ENCODE peak calls at places on chromosomes 5 and 9, in five cellular contexts. E is brain microvascular endothelial cell, U is GM12865, T is mucosa of descending colon, O is AG10803. B is an unnamed sample.

GRCh38 chr5:180771839-180772238 is 30.8 kb downstream of the MGAT1 start:
- DNase-seq in E (no peak), U (no peak), T (no peak), O (no peak), B (no peak)

GRCh38 chr5:143594913-143595818 is 191.7 kb upstream of the NR3C1 start:
- DNase-seq in O (no peak), U (peak), E (no peak), T (no peak), B (peak)

GRCh38 chr9:4558599-4558998 is 68.3 kb downstream of the SLC1A1 start:
- DNase-seq in O (no peak), E (no peak), U (no peak), T (no peak), B (no peak)

GRCh38 chr9:136947955-136948510 is 3.0 kb downstream of the C8G start:
- DNase-seq in T (peak), O (peak), U (peak), E (no peak), B (peak)

GRCh38 chr5:134534726-134535110 is 9.2 kb downstream of the JADE2 start:
- DNase-seq in T (no peak), E (no peak), U (no peak), O (no peak), B (no peak)

GRCh38 chr9:2576631-2577030 is 45.0 kb upstream of the VLDLR start:
- DNase-seq in U (no peak), O (no peak), E (no peak), T (no peak), B (no peak)

GRCh38 chr9:109590945-109591344 is 92.8 kb upstream of the PTPN3 start:
- DNase-seq in T (no peak), E (no peak), O (no peak), U (no peak), B (no peak)

GRCh38 chr9:132651259-132651658 is 18.5 kb downstream of the DDX31 start:
- DNase-seq in O (peak), E (peak), T (no peak), U (peak), B (peak)

GRCh38 chr5:167785106-167785505 is 506.3 kb upstream of the WWC1 start:
- DNase-seq in E (no peak), O (no peak), T (no peak), U (no peak), B (no peak)

GRCh38 chr5:147892696-147893296 is 13.5 kb downstream of the C5orf46 start:
- DNase-seq in E (no peak), O (no peak), T (peak), U (no peak), B (no peak)

GRCh38 chr5:118968406-118968911 is 19.9 kb downstream of the DTWD2 start:
- DNase-seq in U (no peak), T (no peak), O (no peak), E (no peak), B (no peak)

GRCh38 chr5:36392818-36393217 is 91.1 kb upstream of the RANBP3L start:
- DNase-seq in U (no peak), T (no peak), E (no peak), O (peak), B (peak)

GRCh38 chr9:126802343-126803059 is 2.3 kb upstream of the ZBTB43 start:
- DNase-seq in U (no peak), T (no peak), O (no peak), E (no peak), B (no peak)

GRCh38 chr5:154141686-154142300 is 48.7 kb upstream of the GALNT10 start:
- DNase-seq in O (no peak), E (no peak), T (no peak), U (no peak), B (no peak)

GRCh38 chr5:17216974-17217325 is 481 bp upstream of the BASP1 start:
- DNase-seq in E (peak), U (no peak), O (peak), T (peak), B (peak)

GRCh38 chr9:129185991-129186390 is 7.9 kb upstream of the IER5L start:
- DNase-seq in T (no peak), U (peak), E (no peak), O (no peak), B (no peak)

DNA sequence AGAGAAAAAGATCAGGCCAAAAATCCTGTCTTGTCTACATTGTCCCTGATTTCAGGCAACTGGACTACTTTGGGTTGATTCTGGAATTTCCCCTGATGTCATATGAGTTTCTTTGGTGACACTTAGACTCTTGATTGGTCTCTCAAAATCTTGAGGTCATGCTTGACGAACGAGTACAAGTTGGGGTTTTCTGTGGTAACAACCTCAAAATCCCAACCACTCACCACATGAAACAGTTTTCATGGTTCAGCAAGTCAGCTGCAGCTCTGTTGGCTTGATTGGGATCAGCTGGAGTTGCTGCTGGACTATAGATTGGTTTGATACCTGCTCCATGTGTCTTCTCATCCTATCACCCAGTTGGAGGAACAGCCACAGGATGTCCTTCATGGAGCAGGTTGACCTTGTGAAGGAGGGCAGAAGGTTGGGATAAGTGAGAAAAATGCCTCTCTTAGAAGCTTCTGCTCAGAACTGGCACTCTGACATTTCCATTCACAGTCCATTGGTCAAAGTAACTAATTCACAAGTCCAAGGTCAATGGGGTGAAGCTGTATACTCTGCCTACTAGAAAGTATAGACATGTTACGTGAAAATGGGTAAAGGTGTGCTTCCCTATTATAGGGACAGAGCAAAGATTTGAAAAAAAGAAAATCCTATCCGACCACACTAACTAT is 284.5 kb downstream of the SH3GL2 start:
- DNase-seq in U (peak), T (no peak), E (no peak), O (no peak), B (no peak)
- H3K4me3 ChIP-seq in U (no peak), T (no peak), E (no peak), O (no peak), B (no peak)

DNA sequence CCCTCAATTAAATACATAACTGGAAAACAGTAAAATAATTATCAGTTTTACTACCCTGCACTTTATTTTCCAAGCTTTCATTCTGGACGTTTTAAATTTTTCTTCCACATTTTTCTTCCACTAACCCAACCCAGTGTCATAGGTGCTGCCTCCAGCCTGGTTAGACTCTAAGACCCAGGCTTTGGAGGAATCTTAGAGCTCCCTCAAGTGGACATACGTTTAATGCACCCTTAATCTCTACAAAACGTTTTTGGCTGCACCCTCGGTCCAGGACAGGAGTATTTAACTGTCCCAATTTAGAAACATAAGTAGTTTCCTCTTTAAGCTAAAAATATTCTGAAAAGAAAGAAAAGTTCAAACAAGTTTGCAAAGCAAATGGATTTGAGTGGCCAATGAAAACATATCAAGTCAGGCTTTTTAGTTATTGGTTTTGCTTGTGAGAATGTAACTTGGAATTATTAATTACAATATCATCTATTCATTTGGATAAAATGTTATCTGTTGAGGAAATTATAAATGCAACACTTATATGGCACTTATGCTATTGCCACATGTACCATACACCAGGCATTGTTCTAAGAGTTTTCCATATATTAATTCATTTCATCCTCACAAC is 38.9 kb downstream of the CDH6 start:
- DNase-seq in O (peak), T (no peak), U (peak), E (peak), B (peak)
- TF ChIP-seq CTCF in O (peak), T (peak), U (peak), E (peak), B (peak)

GRCh38 chr9:122058707-122059106 is 34.4 kb downstream of the TTLL11 start:
- DNase-seq in U (no peak), T (no peak), E (no peak), O (no peak), B (no peak)
- H3K4me3 ChIP-seq in U (no peak), T (no peak), E (no peak), O (no peak), B (no peak)

GRCh38 chr5:92330365-92330764 is 947.2 kb upstream of the ARRDC3 start:
- DNase-seq in U (no peak), T (no peak), E (no peak), O (no peak), B (no peak)
- TF ChIP-seq CTCF in U (no peak), T (no peak), E (no peak), O (no peak), B (no peak)

DNA sequence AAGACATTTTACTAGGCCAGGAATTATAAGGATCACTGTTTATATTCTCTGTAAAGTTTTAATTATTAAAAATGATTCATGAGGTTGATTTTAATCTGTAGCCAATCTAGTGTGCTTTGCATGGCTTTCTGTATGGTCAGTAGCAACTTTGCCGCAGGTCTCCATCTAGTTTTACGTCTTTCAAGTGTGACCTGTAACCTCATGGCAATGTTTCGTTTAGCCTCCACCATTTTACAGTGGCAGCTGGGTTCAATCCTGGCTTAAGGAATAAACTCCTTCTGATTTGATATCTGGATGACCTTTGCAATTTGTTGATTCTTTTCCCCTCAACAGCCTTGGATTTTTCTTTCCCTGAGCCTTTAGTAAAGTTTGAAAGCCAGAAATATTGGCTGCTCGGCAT is 434.5 kb upstream of the CDH9 start:
- DNase-seq in T (no peak), E (no peak), U (peak), O (peak), B (no peak)
- H3K4me3 ChIP-seq in T (no peak), E (no peak), U (peak), O (peak), B (no peak)